ENCODE peak calls at places on chromosomes 1 and 21, in seven cellular contexts. N, K, F, P, D, Z and X are unnamed samples.
A peak's percentile ranks its signal among the peaks of the same experiment; 100 is the strongest.

GRCh38 chr1:211153932-211154331 is 20.0 kb upstream of the KCNH1 start:
- DNase-seq in N (no peak), K (no peak), F (no peak), P (no peak), D (no peak), Z (no peak), X (no peak)

GRCh38 chr1:117001254-117001927 is at the start of gene CD101:
- DNase-seq in N (no peak), K (no peak), F (no peak), P (no peak), D (no peak), Z (no peak), X (no peak)

GRCh38 chr1:248756636-248757035 is 1.1 kb upstream of the LYPD8 start:
- DNase-seq in N (no peak), K (no peak), F (no peak), P (no peak), D (no peak), Z (no peak), X (no peak)

GRCh38 chr1:20188455-20188817 is 2.1 kb upstream of the PLA2G2C start:
- DNase-seq in N (no peak), K (no peak), F (no peak), P (no peak), D (no peak), Z (no peak), X (no peak)

GRCh38 chr1:184759651-184760050 is 5.0 kb upstream of the EDEM3 start:
- DNase-seq in N (no peak), K (no peak), F (no peak), P (no peak), D (no peak), Z (no peak), X (no peak)

GRCh38 chr1:205324781-205325180 is 3.2 kb upstream of the NUAK2 start:
- DNase-seq in N (no peak), K (no peak), F (no peak), P (no peak), D (no peak), Z (no peak), X (no peak)

GRCh38 chr1:36083219-36083618 is 675 bp upstream of the TEKT2 start:
- DNase-seq in N (no peak), K (no peak), F (no peak), P (no peak), D (no peak), Z (no peak), X (no peak)

GRCh38 chr1:940121-941026 is 16.7 kb downstream of the SAMD11 start:
- DNase-seq in N (peak; percentile 35), K (peak; percentile 79), F (peak; percentile 45), P (no peak), D (no peak), Z (no peak), X (peak; percentile 34)

GRCh38 chr1:150626150-150626549 is 3.3 kb downstream of the ENSA start:
- DNase-seq in N (no peak), K (no peak), F (no peak), P (no peak), D (no peak), Z (no peak), X (no peak)

GRCh38 chr1:2186901-2187300 is 7.7 kb downstream of the FAAP20 start:
- DNase-seq in N (no peak), K (no peak), F (no peak), P (no peak), D (no peak), Z (no peak), X (no peak)

GRCh38 chr1:245578751-245579150 is 424.0 kb downstream of the KIF26B start:
- DNase-seq in N (no peak), K (no peak), F (no peak), P (no peak), D (no peak), Z (no peak), X (no peak)

GRCh38 chr21:41045534-41046268 is 122.3 kb upstream of the BACE2 start:
- DNase-seq in N (no peak), K (no peak), F (no peak), P (peak; percentile 82), D (no peak), Z (no peak), X (peak; percentile 31)

GRCh38 chr1:46285730-46286477 is 17.5 kb downstream of the LRRC41 start:
- DNase-seq in N (no peak), K (no peak), F (no peak), P (no peak), D (no peak), Z (peak; percentile 87), X (no peak)
- TF ChIP-seq POLR2A in N (no peak), K (no peak), F (no peak), P (no peak), D (no peak), Z (no peak), X (no peak)

GRCh38 chr1:76021816-76022215 is 52.7 kb upstream of the ST6GALNAC3 start:
- DNase-seq in N (no peak), K (no peak), F (no peak), P (no peak), D (no peak), Z (no peak), X (no peak)
- H3K4me1 ChIP-seq in N (no peaks in the 10 kb centered on the region), K (no peaks in the 10 kb centered on the region), F (no peaks in the 10 kb centered on the region), P (no peaks in the 10 kb centered on the region), D (peaks cover 2% of the 10 kb centered on the region), Z (no peaks in the 10 kb centered on the region), X (no peaks in the 10 kb centered on the region)

GRCh38 chr1:46774297-46774696 is 24.5 kb upstream of the CYP4B1 start:
- DNase-seq in N (no peak), K (no peak), F (no peak), P (no peak), D (no peak), Z (no peak), X (no peak)

GRCh38 chr1:46769028-46769740 is 29.7 kb upstream of the CYP4B1 start:
- DNase-seq in N (no peak), K (no peak), F (no peak), P (no peak), D (no peak), Z (no peak), X (peak; percentile 59)

GRCh38 chr1:46770541-46770940 is 28.3 kb upstream of the CYP4B1 start:
- DNase-seq in N (no peak), K (no peak), F (no peak), P (no peak), D (no peak), Z (no peak), X (no peak)

GRCh38 chr1:46768445-46768844 is 30.4 kb upstream of the CYP4B1 start:
- DNase-seq in N (no peak), K (no peak), F (no peak), P (no peak), D (no peak), Z (no peak), X (no peak)

DNA sequence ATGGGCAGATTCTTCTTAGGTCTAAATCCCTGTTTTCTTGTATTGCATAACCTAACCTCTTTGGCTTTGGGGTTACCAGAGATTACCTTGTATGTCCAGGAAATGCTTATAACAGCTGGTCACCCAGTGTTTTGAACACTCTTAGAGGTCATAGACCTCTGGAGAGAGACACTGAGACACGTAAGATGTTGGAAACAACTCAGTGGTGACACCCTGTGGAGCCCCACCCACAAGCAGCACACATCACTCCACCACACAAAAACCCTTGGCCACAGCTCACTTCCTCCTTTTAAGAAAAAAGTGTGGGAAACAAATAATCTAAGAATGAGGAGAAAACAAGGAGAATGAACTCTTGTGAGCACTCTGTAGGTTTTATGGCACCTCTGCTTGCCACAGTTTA is 26.3 kb upstream of the CYP4B1 start:
- DNase-seq in N (no peak), K (no peak), F (no peak), P (no peak), D (no peak), Z (peak; percentile 8), X (no peak)
- H3K9me3 ChIP-seq in N (no peaks in the 10 kb centered on the region), K (no peaks in the 10 kb centered on the region), F (peaks cover 25% of the 10 kb centered on the region), P (no peaks in the 10 kb centered on the region), D (peaks cover 9% of the 10 kb centered on the region), Z (peaks cover 5% of the 10 kb centered on the region), X (no peaks in the 10 kb centered on the region)

GRCh38 chr21:32612075-32612998 is at the start of gene CFAP298:
- DNase-seq in N (peak; percentile 89), K (peak; percentile 85), F (peak; percentile 88), P (peak; percentile 81), D (peak; percentile 87), Z (peak; percentile 75), X (peak; percentile 94)
- TF ChIP-seq POLR2A in N (no peak), K (no peak), F (peak; percentile 34), P (no peak), D (peak; percentile 56), Z (no peak), X (no peak)

GRCh38 chr1:22080184-22080583 is 27.7 kb downstream of the CDC42 start:
- DNase-seq in N (no peak), K (no peak), F (no peak), P (no peak), D (no peak), Z (no peak), X (no peak)
- H3K4me1 ChIP-seq in N (peaks cover 18% of the 10 kb centered on the region), K (peaks cover 6% of the 10 kb centered on the region), F (peaks cover 46% of the 10 kb centered on the region), P (no peaks in the 10 kb centered on the region), D (no peaks in the 10 kb centered on the region), Z (peaks cover 43% of the 10 kb centered on the region), X (peaks cover 24% of the 10 kb centered on the region)

GRCh38 chr1:49630156-49630555 is 393.6 kb downstream of the AGBL4 start:
- DNase-seq in N (no peak), K (no peak), F (no peak), P (no peak), D (no peak), Z (no peak), X (no peak)
- H3K9me3 ChIP-seq in N (no peaks in the 10 kb centered on the region), K (no peaks in the 10 kb centered on the region), F (no peaks in the 10 kb centered on the region), P (no peaks in the 10 kb centered on the region), D (peaks cover 11% of the 10 kb centered on the region), Z (no peaks in the 10 kb centered on the region), X (no peaks in the 10 kb centered on the region)